ENCODE peak calls at places on chromosomes 1 and 21, in five cellular contexts. P, W, H, R and G are unnamed samples.

GRCh38 chr1:224589006-224589405 is 27.1 kb upstream of the CNIH3 start:
- DNase-seq in P (peak; percentile 54), W (peak; percentile 47), H (no peak), R (no peak), G (peak; percentile 70)

GRCh38 chr21:46083271-46084040 is 14.5 kb upstream of the COL6A2 start:
- DNase-seq in P (no peak), W (no peak), H (no peak), R (peak; percentile 9), G (no peak)

GRCh38 chr1:78044796-78045599 is 768 bp upstream of the GIPC2 start:
- DNase-seq in P (no peak), W (no peak), H (no peak), R (no peak), G (no peak)

GRCh38 chr1:225539069-225539468 is 111.2 kb upstream of the LBR start:
- DNase-seq in P (no peak), W (no peak), H (no peak), R (no peak), G (peak; percentile 12)

GRCh38 chr1:245156736-245157505 is 2.1 kb downstream of the KIF26B start:
- DNase-seq in P (peak; percentile 64), W (no peak), H (no peak), R (no peak), G (peak; percentile 52)

GRCh38 chr1:55064071-55064581 is 24.8 kb downstream of the PCSK9 start:
- DNase-seq in P (no peak), W (no peak), H (no peak), R (no peak), G (peak; percentile 10)

GRCh38 chr1:230375795-230376194 is 50.3 kb downstream of the PGBD5 start:
- DNase-seq in P (no peak), W (no peak), H (no peak), R (no peak), G (no peak)

GRCh38 chr1:29878501-29878900 is 642.2 kb downstream of the PTPRU start:
- DNase-seq in P (no peak), W (no peak), H (no peak), R (no peak), G (no peak)

GRCh38 chr1:77060000-77060399 is 159.2 kb downstream of the PIGK start:
- DNase-seq in P (no peak), W (no peak), H (no peak), R (peak; percentile 21), G (no peak)

GRCh38 chr1:53804791-53805505 is 33.1 kb downstream of the NDC1 start:
- DNase-seq in P (no peak), W (peak; percentile 54), H (no peak), R (no peak), G (no peak)

GRCh38 chr1:58782308-58783089 is 1.3 kb downstream of the JUN start:
- DNase-seq in P (peak; percentile 58), W (peak; percentile 42), H (peak; percentile 68), R (peak; percentile 53), G (peak; percentile 20)